ENCODE peak calls at places on chromosomes 3 and 15, in four cellular contexts. M, T, H and U are unnamed samples. For H3K36me3, the result is how much of the 10 kb centered on the place peaks cover.

GRCh38 chr15:85764649-85765277 is 30.0 kb downstream of the KLHL25 start:
- DNase-seq in M (no peak), T (no peak), H (no peak), U (no peak)

GRCh38 chr15:40830884-40831283 is 2.4 kb upstream of the PPP1R14D start:
- DNase-seq in M (no peak), T (no peak), H (no peak), U (no peak)

GRCh38 chr3:150610785-150611184 is 7.7 kb downstream of the SELENOT start:
- DNase-seq in M (no peak), T (no peak), H (no peak), U (no peak)

GRCh38 chr3:10522646-10523303 is 17.4 kb upstream of the ATP2B2 start:
- DNase-seq in M (no peak), T (no peak), H (no peak), U (peak)

GRCh38 chr15:58472821-58473581 is 41.2 kb downstream of the LIPC start:
- DNase-seq in M (no peak), T (peak), H (peak), U (peak)

GRCh38 chr3:12574656-12575055 is 17.8 kb downstream of the MKRN2 start:
- DNase-seq in M (no peak), T (no peak), H (no peak), U (no peak)

GRCh38 chr3:71703796-71704195 is 21.4 kb downstream of the EIF4E3 start:
- DNase-seq in M (no peak), T (no peak), H (no peak), U (no peak)

GRCh38 chr15:28989239-28989830 is 103.6 kb downstream of the APBA2 start:
- DNase-seq in M (no peak), T (no peak), H (no peak), U (peak)

GRCh38 chr3:72830452-72831217 is 17.6 kb downstream of the SHQ1 start:
- DNase-seq in M (no peak), T (no peak), H (no peak), U (no peak)

GRCh38 chr15:76347507-76348055 is 11.0 kb downstream of the ISL2 start:
- DNase-seq in M (no peak), T (no peak), H (no peak), U (no peak)

GRCh38 chr3:29356062-29356461 is 75.2 kb downstream of the RBMS3 start:
- DNase-seq in M (no peak), T (no peak), H (no peak), U (no peak)

GRCh38 chr15:96002890-96003859 is 327.3 kb upstream of the NR2F2 start:
- DNase-seq in M (no peak), T (no peak), H (no peak), U (no peak)
- H3K36me3 ChIP-seq in M (under half), T (under half), H (under half), U (under half)

DNA sequence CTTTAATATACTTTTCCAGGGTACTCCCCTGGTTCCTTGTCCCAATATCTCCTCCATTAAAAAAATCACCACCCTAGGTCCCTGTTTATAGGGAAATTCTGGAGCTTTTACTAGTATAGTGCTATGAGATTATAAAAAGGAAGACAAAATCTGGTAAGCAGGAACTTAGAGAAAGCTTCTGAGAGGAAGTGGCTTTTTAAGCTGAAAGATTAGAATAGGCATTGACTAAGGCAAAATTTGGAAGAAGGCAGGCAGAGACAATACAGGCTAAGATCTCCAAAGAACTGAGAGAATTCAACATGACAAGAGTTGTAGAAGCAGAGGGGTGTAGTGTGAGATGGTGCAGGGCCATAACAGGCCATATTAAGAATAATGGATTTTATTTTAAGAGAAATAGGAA is 25.8 kb downstream of the SGO1 start:
- DNase-seq in M (no peak), T (no peak), H (no peak), U (no peak)
- H3K36me3 ChIP-seq in M (under half), T (under half), H (under half), U (half or more)

DNA sequence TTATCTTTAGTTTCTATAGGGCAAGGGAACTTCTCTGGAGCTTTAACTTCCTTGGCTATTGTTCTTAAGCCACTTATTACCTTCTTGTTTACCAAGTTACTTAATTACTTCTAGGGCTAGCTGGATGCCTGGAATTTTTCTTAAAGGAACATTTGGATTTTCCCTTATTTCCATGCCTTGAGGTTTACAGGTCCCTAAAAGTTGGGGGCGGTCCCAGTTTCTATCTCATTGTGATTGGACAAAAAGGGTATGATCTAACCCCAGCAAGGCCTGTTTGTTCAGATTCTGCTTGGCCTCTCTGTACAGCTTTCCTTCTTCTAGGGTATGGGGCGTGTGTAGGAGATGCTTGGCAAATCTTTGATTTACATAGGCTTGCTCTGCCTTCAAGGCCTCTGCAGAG is 17.4 kb downstream of the PDHB start:
- DNase-seq in M (no peak), T (no peak), H (no peak), U (no peak)
- H3K36me3 ChIP-seq in M (under half), T (under half), H (under half), U (half or more)

GRCh38 chr3:52217409-52217805 is 8.0 kb downstream of the TLR9 start:
- DNase-seq in M (no peak), T (no peak), H (no peak), U (no peak)

GRCh38 chr3:52213901-52214300 is 11.5 kb downstream of the TLR9 start:
- DNase-seq in M (no peak), T (no peak), H (no peak), U (no peak)

GRCh38 chr3:52213005-52213404 is 12.4 kb downstream of the TLR9 start:
- DNase-seq in M (no peak), T (no peak), H (no peak), U (no peak)

GRCh38 chr3:52216585-52217408 is 8.6 kb downstream of the TLR9 start:
- DNase-seq in M (peak), T (peak), H (no peak), U (no peak)

DNA sequence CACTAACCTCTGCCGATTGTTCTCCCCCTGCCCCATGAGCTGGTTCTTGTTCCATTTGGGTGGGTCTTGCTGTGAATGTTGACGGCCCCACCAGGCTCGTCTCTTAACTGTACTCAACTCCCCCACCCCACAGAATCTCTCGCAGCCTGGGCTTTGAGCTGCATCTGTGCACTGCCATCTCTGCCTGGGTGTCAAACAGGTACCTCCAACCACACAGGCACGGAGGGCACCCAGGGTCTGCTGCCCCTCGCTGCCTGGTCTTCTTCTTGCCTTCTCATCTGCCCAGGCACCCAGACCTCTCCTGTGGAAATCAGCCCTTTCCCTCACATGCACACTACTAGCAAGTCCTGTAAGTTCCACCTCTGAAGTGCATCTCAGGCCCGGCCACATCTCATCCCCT is 10.1 kb downstream of the TLR9 start:
- DNase-seq in M (no peak), T (no peak), H (no peak), U (no peak)
- H3K36me3 ChIP-seq in M (under half), T (under half), H (under half), U (half or more)

GRCh38 chr3:125573216-125573615 is 22.1 kb downstream of the OSBPL11 start:
- DNase-seq in M (no peak), T (no peak), H (no peak), U (no peak)
- H3K36me3 ChIP-seq in M (under half), T (under half), H (under half), U (half or more)

DNA sequence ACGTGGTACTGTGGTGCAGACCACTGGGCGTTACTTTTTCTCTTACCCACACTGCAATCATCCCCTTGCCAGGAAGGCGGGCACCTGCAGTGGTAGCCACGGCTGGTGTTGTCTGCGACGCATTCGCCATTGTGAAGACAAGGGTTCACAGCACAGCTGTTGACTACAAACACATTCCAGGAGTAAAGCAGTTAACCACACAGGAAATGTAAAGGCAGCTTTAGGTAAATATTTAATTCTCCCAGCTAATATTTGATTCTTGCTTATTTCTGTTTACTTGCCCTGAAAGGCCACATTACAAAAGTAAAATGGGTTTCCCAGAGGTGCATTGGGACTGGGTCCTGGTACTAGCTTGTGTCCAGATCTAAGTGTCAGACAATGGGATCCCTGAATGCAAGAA is 45.4 kb downstream of the HEG1 start:
- DNase-seq in M (no peak), T (no peak), H (no peak), U (no peak)
- H3K36me3 ChIP-seq in M (under half), T (half or more), H (under half), U (under half)